ENCODE peak calls at places on chromosomes 6 and 20, in four cellular contexts. R is A673, E is fibroblast of pulmonary artery, K is cardiac fibroblast. Y is an unnamed sample.

GRCh38 chr6:88492824-88493223 is 326.7 kb upstream of the CNR1 start:
- DNase-seq in R (peak), E (peak), K (peak), Y (no peak)

GRCh38 chr20:31603822-31604566 is 1.1 kb upstream of the ID1 start:
- DNase-seq in R (peak), E (peak), K (peak), Y (peak)

GRCh38 chr6:27374824-27375612 is 13.5 kb upstream of the ZNF391 start:
- DNase-seq in R (peak), E (peak), K (peak), Y (peak)

GRCh38 chr6:126054258-126054702 is 67.9 kb downstream of the TRMT11 start:
- DNase-seq in R (no peak), E (peak), K (peak), Y (no peak)

GRCh38 chr20:1150218-1150617 is 31.8 kb downstream of the PSMF1 start:
- DNase-seq in R (no peak), E (peak), K (peak), Y (no peak)

GRCh38 chr6:157849288-157850017 is 26.4 kb downstream of the SNX9 start:
- DNase-seq in R (no peak), E (no peak), K (no peak), Y (no peak)

GRCh38 chr6:33958863-33959651 is 155.3 kb upstream of the MLN start:
- DNase-seq in R (peak), E (no peak), K (no peak), Y (no peak)

GRCh38 chr6:74604279-74604678 is 601.6 kb downstream of the COL12A1 start:
- DNase-seq in R (no peak), E (no peak), K (no peak), Y (no peak)

GRCh38 chr20:32574296-32575226 is 10.6 kb downstream of the NOL4L start:
- DNase-seq in R (peak), E (peak), K (peak), Y (peak)

GRCh38 chr6:170455335-170455979 is 97.7 kb downstream of the PSMB1 start:
- DNase-seq in R (no peak), E (no peak), K (no peak), Y (no peak)

GRCh38 chr6:149007846-149008245 is 261.0 kb downstream of the UST start:
- DNase-seq in R (no peak), E (no peak), K (no peak), Y (no peak)

GRCh38 chr20:50728981-50729874 is 2.2 kb upstream of the PARD6B start:
- DNase-seq in R (no peak), E (peak), K (no peak), Y (peak)

GRCh38 chr20:6814945-6815344 is 47.5 kb downstream of the BMP2 start:
- DNase-seq in R (no peak), E (no peak), K (no peak), Y (no peak)

GRCh38 chr20:6824401-6824800 is 56.9 kb downstream of the BMP2 start:
- DNase-seq in R (no peak), E (no peak), K (no peak), Y (no peak)

GRCh38 chr20:6818033-6818808 is 50.7 kb downstream of the BMP2 start:
- DNase-seq in R (no peak), E (peak), K (peak), Y (no peak)

GRCh38 chr20:6819599-6819998 is 52.1 kb downstream of the BMP2 start:
- DNase-seq in R (no peak), E (peak), K (peak), Y (no peak)
- TF ChIP-seq CTCF in R (no peak), E (peak), K (peak), Y (no peak)

DNA sequence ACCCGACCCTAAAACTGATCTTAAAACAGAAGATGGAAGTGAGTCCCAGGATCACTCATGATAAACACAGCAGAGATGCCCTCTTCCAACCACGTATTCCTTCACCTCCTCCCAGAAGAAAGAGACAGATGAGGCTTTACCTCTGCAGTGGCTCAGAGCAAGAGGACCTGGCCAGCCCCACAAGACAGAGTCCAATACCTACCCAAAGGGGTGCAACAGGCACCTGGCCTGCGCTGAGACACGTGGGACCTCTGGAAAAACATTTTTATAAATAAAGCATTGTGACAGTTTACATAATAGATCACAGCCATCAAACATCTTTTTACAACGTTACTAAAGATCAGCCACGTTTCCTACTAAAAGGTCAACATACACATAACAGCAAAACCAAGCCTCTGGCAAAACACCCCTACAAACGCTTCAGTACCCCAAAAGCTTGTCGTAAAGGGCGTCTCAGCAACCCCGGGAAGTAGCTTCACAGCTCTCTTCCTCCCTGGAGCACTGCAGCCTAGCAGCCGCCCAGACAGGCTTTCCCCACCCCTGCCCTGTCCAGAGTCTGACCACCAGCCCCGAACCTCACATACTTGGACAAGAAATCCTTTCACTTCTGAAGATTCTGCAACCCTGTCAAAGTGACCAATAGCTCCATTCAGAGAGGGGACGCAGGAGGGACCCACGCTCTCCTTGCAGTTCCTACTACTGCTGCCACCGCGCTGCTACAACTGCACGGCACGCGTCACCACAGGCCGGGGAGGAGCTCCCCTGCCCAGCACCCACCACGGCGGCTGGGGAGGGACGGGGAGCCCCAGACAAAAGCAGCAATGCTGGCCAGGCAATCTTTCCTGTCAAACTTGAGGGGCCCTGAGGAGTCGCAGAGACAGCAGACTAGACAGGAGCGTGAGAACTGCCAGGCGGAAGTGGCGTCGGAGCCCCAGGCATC is 2.8 kb downstream of the TAF4 start:
- DNase-seq in R (no peak), E (no peak), K (no peak), Y (no peak)
- H3K4me3 ChIP-seq in R (peak), E (peak), K (peak), Y (no peak)

GRCh38 chr20:46543033-46543432 is 7.4 kb downstream of the OCSTAMP start:
- DNase-seq in R (no peak), E (no peak), K (no peak), Y (no peak)

GRCh38 chr20:46541229-46541935 is 9.1 kb downstream of the OCSTAMP start:
- DNase-seq in R (no peak), E (no peak), K (no peak), Y (no peak)

GRCh38 chr20:46544576-46544975 is 5.9 kb downstream of the OCSTAMP start:
- DNase-seq in R (no peak), E (peak), K (peak), Y (no peak)

GRCh38 chr20:46543959-46544358 is 6.5 kb downstream of the OCSTAMP start:
- DNase-seq in R (no peak), E (no peak), K (no peak), Y (no peak)

DNA sequence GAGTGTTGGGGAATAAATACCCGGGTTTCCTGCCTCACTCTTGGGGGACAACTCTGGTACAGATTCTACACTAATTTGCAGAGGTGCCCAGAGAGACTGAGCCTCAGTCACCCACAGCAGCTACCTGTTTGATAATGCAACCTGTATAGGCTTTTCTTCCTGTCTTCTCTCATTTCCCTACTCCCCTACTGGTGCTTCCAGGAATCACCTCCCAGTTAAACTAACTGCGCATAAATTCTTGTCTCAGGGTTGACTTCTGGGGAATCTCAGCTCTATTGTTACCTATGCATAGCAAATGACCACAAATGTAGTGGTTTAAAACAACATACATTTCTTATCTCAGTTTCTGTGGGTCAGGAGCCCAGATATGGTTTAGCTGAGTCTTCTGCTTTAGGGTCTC is 11.3 kb downstream of the OCSTAMP start:
- DNase-seq in R (no peak), E (no peak), K (no peak), Y (no peak)
- TF ChIP-seq CTCF in R (peak), E (peak), K (no peak), Y (no peak)

GRCh38 chr6:31498748-31499147 is 803 bp downstream of the MICB start:
- DNase-seq in R (peak), E (no peak), K (no peak), Y (no peak)
- H3K4me3 ChIP-seq in R (peak), E (peak), K (peak), Y (no peak)

GRCh38 chr6:166395778-166396177 is 13.0 kb upstream of the MPC1 start:
- DNase-seq in R (no peak), E (no peak), K (no peak), Y (no peak)

GRCh38 chr6:166395351-166395750 is 12.6 kb upstream of the MPC1 start:
- DNase-seq in R (no peak), E (no peak), K (no peak), Y (no peak)

GRCh38 chr6:166400181-166400580 is 17.4 kb upstream of the MPC1 start:
- DNase-seq in R (no peak), E (no peak), K (no peak), Y (no peak)

GRCh38 chr6:166397849-166398248 is 15.1 kb upstream of the MPC1 start:
- DNase-seq in R (no peak), E (no peak), K (no peak), Y (no peak)

DNA sequence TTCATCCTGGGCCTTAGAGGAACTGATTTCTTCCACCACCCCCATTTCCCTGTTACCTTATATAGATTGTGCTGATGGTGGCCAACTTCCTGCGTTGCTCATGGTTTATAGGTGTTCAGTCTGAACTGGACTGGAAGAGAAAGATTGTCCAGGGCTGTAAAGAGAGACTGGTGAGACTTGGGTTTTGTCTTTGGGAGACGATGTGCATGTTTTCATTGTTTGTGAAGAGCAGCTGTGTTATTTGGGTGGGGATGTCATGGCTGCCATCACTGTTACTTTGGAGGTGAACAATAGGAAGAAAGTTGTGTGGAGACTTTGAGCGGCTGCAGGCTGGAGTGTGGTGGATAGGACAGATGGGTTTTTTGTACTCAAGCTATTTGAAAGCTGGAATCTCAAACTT is 15.6 kb upstream of the MPC1 start:
- DNase-seq in R (no peak), E (no peak), K (no peak), Y (no peak)
- TF ChIP-seq CTCF in R (no peak), E (no peak), K (no peak), Y (no peak)

DNA sequence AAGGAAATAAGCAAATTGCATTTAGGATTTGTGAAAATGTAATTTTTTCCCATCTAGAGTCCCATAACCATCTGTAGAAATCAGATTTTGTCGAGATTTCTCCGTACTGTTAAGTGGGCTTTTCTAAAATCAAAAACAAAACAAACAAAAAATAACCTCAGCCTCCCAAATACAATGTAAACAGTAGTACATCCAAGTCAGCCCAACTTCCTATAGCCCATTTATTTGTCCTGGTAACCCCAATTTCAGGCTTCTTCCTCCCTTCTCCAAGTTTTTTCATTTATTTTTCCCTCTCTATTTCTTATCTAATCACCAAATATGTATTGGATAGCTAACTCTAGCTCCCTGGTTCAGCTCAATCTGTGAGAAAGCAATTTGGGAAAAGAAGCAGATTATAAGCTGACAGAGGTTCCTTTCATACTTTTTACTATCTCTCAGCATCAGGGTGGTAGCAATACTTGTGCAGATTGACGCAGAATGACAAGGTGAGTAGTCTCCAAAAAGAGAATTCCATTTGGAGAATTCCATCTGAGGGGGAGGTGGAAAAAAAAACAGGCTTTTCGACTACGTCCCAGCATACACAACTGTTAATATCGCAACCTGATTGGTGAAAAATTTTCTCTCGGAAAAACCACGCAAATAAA is 132.6 kb upstream of the BTN3A2 start:
- DNase-seq in R (no peak), E (no peak), K (no peak), Y (no peak)
- H3K4me3 ChIP-seq in R (peak), E (no peak), K (no peak), Y (no peak)

Y was measured in lung.